ENCODE peak calls at places on chromosome 11, in seven cellular contexts. E is left ventricle myocardium superior; K is natural killer cell treated with Interleukin-12 subunit alpha and Interleukin-12 subunit beta and Interleukin-15 and Interleukin-18, amount 100 ng/mL, for 72 hours; Y is ureter; L is stimulated activated CD8-positive, alpha-beta memory T cell treated with anti-CD3 and anti-CD28 coated beads, Interleukin-7, amount 100 ng/mL, for 24 hours; J is effector memory CD4-positive, alpha-beta T cell; H is GM23248. O is an unnamed sample.

GRCh38 chr11:17354070-17354924 is 2.7 kb downstream of the NCR3LG1 start:
- DNase-seq in E (no peak), K (peak), Y (peak), L (peak), J (peak), H (peak), O (no peak)

GRCh38 chr11:117366183-117366582 is 38.5 kb downstream of the CEP164 start:
- DNase-seq in E (no peak), K (no peak), Y (no peak), L (no peak), J (no peak), H (no peak), O (no peak)

GRCh38 chr11:2730323-2731284 is 30.8 kb upstream of the KCNQ1OT1 start:
- DNase-seq in E (peak), K (no peak), Y (no peak), L (no peak), J (no peak), H (no peak), O (no peak)

GRCh38 chr11:86798988-86799387 is 1.4 kb upstream of the PRSS23 start:
- DNase-seq in E (no peak), K (no peak), Y (no peak), L (no peak), J (no peak), H (peak), O (no peak)

GRCh38 chr11:116478205-116478604 is 294.6 kb downstream of the BUD13 start:
- DNase-seq in E (no peak), K (no peak), Y (no peak), L (no peak), J (no peak), H (no peak), O (no peak)

GRCh38 chr11:26993965-26994446 is at the start of gene FIBIN:
- DNase-seq in E (peak), K (no peak), Y (no peak), L (no peak), J (no peak), H (peak), O (peak)

GRCh38 chr11:76579047-76579751 is 91.3 kb downstream of the LRRC32 start:
- DNase-seq in E (peak), K (no peak), Y (no peak), L (no peak), J (no peak), H (no peak), O (peak)

GRCh38 chr11:73376803-73377629 is 817 bp downstream of the RELT start:
- DNase-seq in E (peak), K (peak), Y (no peak), L (no peak), J (peak), H (peak), O (peak)

GRCh38 chr11:35116762-35117588 is 22.0 kb upstream of the CD44 start:
- DNase-seq in E (peak), K (no peak), Y (no peak), L (no peak), J (no peak), H (peak), O (no peak)

GRCh38 chr11:1220941-1221721 is 1.7 kb upstream of the MUC5B start:
- DNase-seq in E (peak), K (peak), Y (no peak), L (no peak), J (no peak), H (no peak), O (peak)

GRCh38 chr11:96332236-96332761 is 10.7 kb downstream of the MAML2 start:
- DNase-seq in E (no peak), K (no peak), Y (no peak), L (no peak), J (no peak), H (peak), O (no peak)

GRCh38 chr11:111465400-111465799 is 46.8 kb downstream of the BTG4 start:
- DNase-seq in E (no peak), K (no peak), Y (no peak), L (no peak), J (no peak), H (peak), O (no peak)